ENCODE peak calls at places on chromosomes 11 and 22, in four cellular contexts. T is keratinocyte, L is esophagus squamous epithelium, K is GM23248. A is an unnamed sample.
A peak's percentile ranks its signal among the peaks of the same experiment; 100 is the strongest.

GRCh38 chr22:37659066-37659896 is 758 bp downstream of the PDXP start:
- DNase-seq in L (no peak), K (peak; percentile 27), T (no peak), A (no peak)

GRCh38 chr11:109859325-109859724 is 233.9 kb upstream of the ZC3H12C start:
- DNase-seq in T (no peak), L (no peak), K (peak; percentile 89), A (no peak)

GRCh38 chr11:64152841-64153691 is 12.8 kb downstream of the MACROD1 start:
- DNase-seq in L (no peak), T (no peak), K (peak; percentile 75), A (peak; percentile 64)

GRCh38 chr22:26259510-26259909 is 90.2 kb downstream of the SEZ6L start:
- DNase-seq in T (no peak), K (peak; percentile 43), L (no peak), A (peak; percentile 4)

GRCh38 chr22:38177926-38178604 is 3.6 kb downstream of the PLA2G6 start:
- DNase-seq in T (no peak), L (no peak), K (peak; percentile 87), A (peak; percentile 85)

GRCh38 chr11:72668645-72669347 is 5.4 kb downstream of the PDE2A start:
- DNase-seq in K (no peak), L (no peak), T (no peak), A (no peak)

GRCh38 chr22:49297286-49297870 is 530.3 kb downstream of the BRD1 start:
- DNase-seq in T (no peak), L (no peak), K (no peak), A (no peak)

GRCh38 chr11:72411623-72412532 is 22.5 kb downstream of the CLPB start:
- DNase-seq in L (no peak), K (no peak), T (no peak), A (no peak)

GRCh38 chr11:122642472-122642922 is 13.0 kb upstream of the UBASH3B start:
- DNase-seq in L (no peak), T (no peak), K (peak; percentile 92), A (peak; percentile 69)

DNA sequence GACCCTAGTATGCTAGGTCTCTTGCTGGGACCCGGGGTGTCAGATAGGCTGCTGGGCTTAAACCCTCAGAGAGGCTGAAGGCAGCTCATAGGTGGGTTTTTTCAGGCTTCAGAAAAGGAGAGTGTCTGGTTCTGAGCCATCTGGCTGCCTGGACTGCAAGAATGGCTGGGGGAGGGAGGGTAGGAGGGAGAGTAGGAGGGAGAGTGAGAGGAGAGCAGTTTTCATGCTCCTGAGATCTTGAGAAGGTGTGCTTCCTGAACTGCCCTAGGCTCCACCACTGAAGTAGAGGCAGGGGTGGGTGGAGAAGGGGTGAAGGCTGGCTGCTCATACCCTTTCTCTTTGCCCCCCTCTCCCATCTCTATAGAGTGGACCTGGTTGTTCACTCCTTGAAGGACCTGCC is 4.6 kb downstream of the HMBS start:
- DNase-seq in L (no peak), K (no peak), T (no peak), A (no peak)
- H3K4me3 ChIP-seq in L (no peak overlapping the region), K (no peak overlapping the region), T (no peak overlapping the region), A (no peak overlapping the region)

GRCh38 chr11:95453616-95454118 is 222.7 kb upstream of the SESN3 start:
- DNase-seq in T (peak; percentile 50), L (no peak), K (peak; percentile 59), A (no peak)
- H3K27ac ChIP-seq in T (peak overlapping the region; percentile 30), L (no peak overlapping the region), K (no peak overlapping the region), A (peak overlapping the region; percentile 20)

DNA sequence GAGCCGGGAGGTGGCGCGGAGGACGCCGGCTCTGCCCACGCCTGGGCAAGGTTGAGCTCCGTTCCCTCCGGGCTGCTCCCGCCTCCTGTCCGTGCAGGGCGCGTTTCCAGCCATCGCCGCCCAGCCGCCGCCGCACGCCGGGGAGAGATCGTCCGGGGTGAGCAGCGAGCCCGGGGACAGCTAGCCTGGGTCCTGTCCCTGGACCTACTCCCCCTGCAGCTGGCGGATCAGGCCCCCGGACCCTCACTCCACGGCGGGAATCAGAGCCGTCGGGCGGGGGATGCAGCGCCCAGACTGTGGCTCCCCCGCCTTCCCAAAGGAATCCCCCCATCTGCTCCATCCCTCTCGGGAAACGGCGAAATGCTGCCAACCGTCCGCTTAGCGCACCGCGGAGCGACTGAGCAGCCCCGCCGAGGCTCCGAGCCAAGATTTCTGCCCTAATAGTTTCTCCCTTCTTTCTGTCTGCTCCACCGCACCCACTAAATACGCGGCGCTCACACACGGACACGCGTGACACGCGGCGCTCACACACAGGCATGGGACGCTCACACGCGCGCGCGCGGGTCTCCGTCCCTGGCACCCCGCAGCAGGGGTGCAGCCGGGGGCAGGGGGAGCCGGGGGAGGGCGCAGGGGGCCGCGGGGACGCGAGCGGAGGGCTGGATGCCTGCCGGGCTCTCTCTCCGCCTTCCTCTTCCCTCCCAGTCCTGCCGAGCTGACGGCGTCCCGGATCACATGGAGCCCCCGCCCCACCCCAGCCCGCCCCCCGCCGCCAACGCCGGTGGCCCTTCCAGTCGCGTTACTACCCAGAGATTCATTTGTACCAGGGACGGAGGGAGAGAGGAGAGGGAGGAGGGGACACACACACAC is at the start of gene KCNJ5:
- DNase-seq in K (peak; percentile 70), T (no peak), L (no peak), A (peak; percentile 83)
- H3K4me3 ChIP-seq in K (peak within 1 kb of the TSS; percentile 62), T (peak within 1 kb of the TSS; percentile 31), L (peak within 1 kb of the TSS; percentile 74), A (peak within 1 kb of the TSS; percentile 76)

GRCh38 chr11:116893906-116894305 is 56.5 kb upstream of the APOA1 start:
- DNase-seq in L (no peak), T (no peak), K (no peak), A (no peak)

GRCh38 chr11:116892374-116892773 is 55.0 kb upstream of the APOA1 start:
- DNase-seq in T (no peak), K (no peak), L (no peak), A (no peak)

GRCh38 chr11:116895053-116895757 is 57.8 kb upstream of the APOA1 start:
- DNase-seq in L (no peak), K (no peak), T (no peak), A (peak; percentile 46)

GRCh38 chr11:116893437-116893836 is 56.0 kb upstream of the APOA1 start:
- DNase-seq in K (no peak), T (no peak), L (no peak), A (no peak)

GRCh38 chr11:116896211-116896610 is 58.8 kb upstream of the APOA1 start:
- DNase-seq in L (no peak), K (no peak), T (no peak), A (no peak)
- H3K27ac ChIP-seq in L (no peak overlapping the region), K (no peak overlapping the region), T (no peak overlapping the region), A (no peak overlapping the region)

DNA sequence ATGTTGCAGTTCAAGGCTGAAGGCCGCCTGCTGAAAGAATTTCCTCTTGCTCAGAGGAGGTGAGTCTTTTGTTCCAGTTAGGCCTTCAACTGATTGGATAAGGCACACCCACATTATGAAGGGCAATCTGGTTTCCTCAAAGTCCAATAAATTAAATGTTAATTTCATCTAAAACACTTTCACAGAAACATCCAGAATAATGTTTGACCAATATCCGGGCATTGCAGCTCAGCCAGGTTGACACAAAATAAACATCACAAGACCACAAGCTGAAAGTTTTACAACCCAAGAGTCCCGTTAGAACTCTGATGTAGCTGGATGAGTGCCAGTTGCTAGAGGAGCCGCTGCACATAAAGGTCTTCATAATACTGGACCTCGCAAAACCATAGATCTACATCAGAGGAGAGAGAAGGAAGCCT is 64.9 kb upstream of the EED start:
- DNase-seq in L (no peak), T (no peak), K (no peak), A (no peak)
- H3K4me3 ChIP-seq in L (no peak overlapping the region), T (no peak overlapping the region), K (no peak overlapping the region), A (no peak overlapping the region)

GRCh38 chr11:12219732-12220131 is 109.3 kb downstream of the MICAL2 start:
- DNase-seq in K (no peak), L (no peak), T (no peak), A (peak; percentile 35)
- H3K27ac ChIP-seq in K (no peak overlapping the region), L (peak overlapping the region; percentile 57), T (no peak overlapping the region), A (peak overlapping the region; percentile 38)

GRCh38 chr22:46090051-46090591 is 60.2 kb upstream of the PPARA start:
- DNase-seq in K (peak; percentile 69), L (no peak), T (no peak), A (no peak)
- H3K4me3 ChIP-seq in K (peak overlapping the region; percentile 97), L (peak overlapping the region; percentile 58), T (no peak overlapping the region), A (no peak overlapping the region)

A was measured in cardiac muscle cell.